ENCODE peak calls at places on chromosome 10, in four cellular contexts. L is PC-3, Q is esophagus squamous epithelium, G is GM12878. F is an unnamed sample.

GRCh38 chr10:131081386-131081785 is 230.1 kb downstream of the TCERG1L start:
- DNase-seq in Q (no peak), G (no peak), L (no peak), F (no peak)

GRCh38 chr10:13483951-13484350 is 44.9 kb downstream of the BEND7 start:
- DNase-seq in Q (no peak), G (no peak), L (no peak), F (no peak)

GRCh38 chr10:30589441-30589840 is 40.1 kb downstream of the LYZL2 start:
- DNase-seq in Q (no peak), G (no peak), L (no peak), F (no peak)

GRCh38 chr10:60203993-60204618 is 185.6 kb downstream of the ANK3 start:
- DNase-seq in L (peak; percentile 77), G (no peak), Q (no peak), F (peak; percentile 15)

GRCh38 chr10:61992683-61993629 is 91.5 kb downstream of the ARID5B start:
- DNase-seq in G (peak; percentile 42), Q (no peak), L (peak; percentile 50), F (no peak)

GRCh38 chr10:125105155-125105554 is 55.2 kb downstream of the CTBP2 start:
- DNase-seq in G (no peak), Q (no peak), L (no peak), F (no peak)

GRCh38 chr10:35700490-35700887 is 58.4 kb upstream of the FZD8 start:
- DNase-seq in L (no peak), Q (no peak), G (no peak), F (no peak)

GRCh38 chr10:6052247-6053221 is 9.6 kb downstream of the IL2RA start:
- DNase-seq in G (peak; percentile 73), Q (no peak), L (peak; percentile 20), F (no peak)

GRCh38 chr10:126842836-126843235 is 62.4 kb upstream of the DOCK1 start:
- DNase-seq in G (no peak), Q (no peak), L (no peak), F (no peak)

GRCh38 chr10:78925275-78925674 is 143.5 kb upstream of the ZMIZ1 start:
- DNase-seq in L (no peak), G (no peak), Q (no peak), F (no peak)

GRCh38 chr10:77160679-77161078 is 476.9 kb downstream of the KCNMA1 start:
- DNase-seq in G (no peak), L (peak; percentile 100), Q (no peak), F (no peak)

GRCh38 chr10:96470108-96470743 is 43.5 kb downstream of the TLL2 start:
- DNase-seq in Q (no peak), L (peak; percentile 31), G (no peak), F (peak; percentile 83)

GRCh38 chr10:22672594-22673392 is 41.6 kb downstream of the PIP4K2A start:
- DNase-seq in L (no peak), Q (no peak), G (no peak), F (no peak)

GRCh38 chr10:84267503-84268126 is 22.8 kb downstream of the RGR start:
- DNase-seq in G (no peak), Q (no peak), L (peak; percentile 59), F (peak; percentile 56)

GRCh38 chr10:100562008-100562672 is 26.4 kb downstream of the HIF1AN start:
- DNase-seq in Q (no peak), G (peak; percentile 16), L (peak; percentile 21), F (peak; percentile 85)

GRCh38 chr10:94125856-94126255 is 132.1 kb downstream of the PLCE1 start:
- DNase-seq in G (no peak), L (peak; percentile 70), Q (no peak), F (no peak)

GRCh38 chr10:44967596-44967995 is 8.0 kb downstream of the RASSF4 start:
- DNase-seq in Q (no peak), L (no peak), G (no peak), F (no peak)

GRCh38 chr10:132199268-132199853 is 12.6 kb downstream of the DPYSL4 start:
- DNase-seq in L (no peak), Q (no peak), G (no peak), F (no peak)

GRCh38 chr10:70619271-70620019 is 16.9 kb upstream of the PRF1 start:
- DNase-seq in L (peak; percentile 80), G (no peak), Q (no peak), F (no peak)
- H3K4me3 ChIP-seq in L (no peak overlapping the region), G (no peak overlapping the region), Q (no peak overlapping the region), F (no peak overlapping the region)

DNA sequence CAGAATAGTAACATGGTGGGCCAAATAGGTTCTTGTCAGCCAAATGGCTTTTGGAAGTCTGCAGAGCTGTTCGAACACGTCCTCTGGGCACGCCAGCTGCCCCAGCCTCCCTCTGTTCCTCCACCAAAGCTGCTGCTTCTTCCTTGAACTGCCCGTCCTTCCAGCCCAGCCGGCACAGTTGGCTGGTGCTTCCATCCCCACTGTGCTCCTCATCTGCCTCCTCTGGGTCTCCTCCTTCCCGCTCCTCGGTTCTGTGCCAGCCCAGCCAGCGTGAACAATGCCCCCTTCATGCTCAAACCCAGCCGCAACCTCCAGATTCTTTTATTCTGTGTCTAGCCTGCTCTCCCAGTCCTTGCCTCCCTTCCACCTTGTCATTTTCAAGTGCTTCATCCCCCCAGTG is 66.1 kb downstream of the GOLGA7B start:
- DNase-seq in L (no peak), G (no peak), Q (no peak), F (no peak)
- H3K9me3 ChIP-seq in L (no peaks in the 10 kb centered on the region), G (no peaks in the 10 kb centered on the region), Q (no peaks in the 10 kb centered on the region), F (peaks cover 2% of the 10 kb centered on the region)

GRCh38 chr10:105691811-105692210 is 1050.7 kb downstream of the SORCS3 start:
- DNase-seq in G (no peak), Q (no peak), L (peak; percentile 27), F (peak; percentile 24)
- TF ChIP-seq CTCF in G (peak; percentile 45), Q (no peak), L (peak; percentile 44), F (peak; percentile 58)

DNA sequence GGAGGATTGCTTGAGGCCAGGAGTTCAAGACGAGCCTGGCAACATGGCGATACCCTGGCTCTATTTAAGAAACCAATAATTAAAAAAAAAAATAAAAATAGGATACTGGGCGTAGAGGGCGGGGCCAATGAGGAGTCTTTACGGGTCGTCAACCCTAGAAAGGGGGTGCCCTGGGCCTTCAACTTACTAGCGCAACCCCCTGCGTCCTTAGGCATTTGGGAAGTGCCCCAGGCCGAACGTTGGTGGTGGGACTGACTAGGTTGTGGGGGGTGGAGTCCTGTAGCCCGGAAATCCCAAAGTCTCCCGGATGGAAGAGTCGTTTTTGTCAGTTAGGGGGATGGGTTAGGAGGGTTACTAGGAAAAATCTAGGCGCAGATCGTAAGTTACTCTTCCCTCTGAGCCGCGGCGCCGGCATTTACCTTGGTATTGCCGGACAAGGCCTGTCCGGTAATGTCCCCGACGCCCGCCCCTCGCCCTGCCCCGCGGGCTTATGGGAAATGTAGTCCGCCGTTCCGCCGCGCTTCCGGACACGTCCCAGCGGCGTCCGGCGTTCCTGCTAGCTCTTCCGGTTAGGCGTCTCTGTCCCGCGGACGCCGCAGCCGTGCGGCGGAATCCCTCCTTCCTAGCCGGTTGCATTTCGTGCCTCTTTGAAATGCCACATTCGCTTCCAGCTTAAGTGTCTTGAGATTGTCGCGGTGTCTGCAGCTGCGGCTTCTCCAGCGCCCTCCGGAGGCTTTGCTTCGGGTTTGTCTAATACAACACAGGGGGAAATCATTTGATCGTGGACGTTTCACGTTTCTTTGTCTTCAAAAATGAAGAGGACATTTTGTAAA is 1.3 kb upstream of the ACBD5 start:
- DNase-seq in G (peak; percentile 80), L (peak; percentile 91), Q (peak; percentile 59), F (peak; percentile 84)
- H3K4me3 ChIP-seq in G (peak overlapping the region; percentile 93), L (peak overlapping the region; percentile 70), Q (peak overlapping the region; percentile 92), F (peak overlapping the region; percentile 80)